ENCODE peak calls at places on chromosomes 3 and 15, in ten cellular contexts. Y, Q, D, Z, N, K, I, J, G and P are unnamed samples.

GRCh38 chr15:57017024-57017423 is 98.6 kb downstream of the TCF12 start:
- DNase-seq in Y (peak), Q (no peak), D (no peak), Z (no peak), N (no peak), K (peak), I (peak), J (no peak), G (peak), P (no peak)

GRCh38 chr3:197559662-197560061 is 3.9 kb upstream of the BDH1 start:
- DNase-seq in Y (no peak), Q (no peak), D (no peak), Z (no peak), N (no peak), K (no peak), I (no peak), J (no peak), G (no peak), P (no peak)

GRCh38 chr3:26104856-26105255 is 315.0 kb downstream of the OXSM start:
- DNase-seq in Y (no peak), Q (no peak), D (no peak), Z (no peak), N (no peak), K (no peak), I (no peak), J (no peak), G (no peak), P (no peak)

GRCh38 chr3:133991637-133992036 is 38.1 kb downstream of the SLCO2A1 start:
- DNase-seq in Y (no peak), Q (peak), D (no peak), Z (no peak), N (no peak), K (no peak), I (no peak), J (no peak), G (no peak), P (no peak)

GRCh38 chr15:50127255-50127777 is 8.3 kb upstream of the ATP8B4 start:
- DNase-seq in Y (no peak), Q (no peak), D (no peak), Z (no peak), N (no peak), K (no peak), I (no peak), J (no peak), G (no peak), P (no peak)

GRCh38 chr3:187014417-187014864 is 84.1 kb downstream of the ST6GAL1 start:
- DNase-seq in Y (no peak), Q (no peak), D (peak), Z (no peak), N (no peak), K (no peak), I (no peak), J (no peak), G (no peak), P (no peak)

GRCh38 chr15:68022061-68022460 is 32.1 kb upstream of the PIAS1 start:
- DNase-seq in Y (no peak), Q (no peak), D (no peak), Z (no peak), N (no peak), K (no peak), I (no peak), J (no peak), G (no peak), P (no peak)

GRCh38 chr3:138434875-138435772 is 708 bp downstream of the ESYT3 start:
- DNase-seq in Y (peak), Q (peak), D (no peak), Z (no peak), N (no peak), K (no peak), I (no peak), J (no peak), G (peak), P (peak)

GRCh38 chr15:22960587-22960986 is 19.6 kb downstream of the CYFIP1 start:
- DNase-seq in Y (no peak), Q (no peak), D (no peak), Z (no peak), N (peak), K (no peak), I (no peak), J (no peak), G (no peak), P (no peak)

GRCh38 chr3:81005992-81006391 is 755.5 kb downstream of the GBE1 start:
- DNase-seq in Y (no peak), Q (no peak), D (no peak), Z (no peak), N (no peak), K (no peak), I (no peak), J (no peak), G (no peak), P (no peak)

GRCh38 chr15:60010467-60011257 is 6.6 kb downstream of the FOXB1 start:
- DNase-seq in Y (no peak), Q (no peak), D (no peak), Z (no peak), N (no peak), K (no peak), I (no peak), J (no peak), G (no peak), P (no peak)

GRCh38 chr15:91469627-91470567 is 369.8 kb downstream of the SV2B start:
- DNase-seq in Y (peak), Q (no peak), D (no peak), Z (no peak), N (peak), K (no peak), I (no peak), J (no peak), G (no peak), P (peak)

GRCh38 chr3:49454457-49454856 is 15.6 kb upstream of the DAG1 start:
- DNase-seq in Y (no peak), Q (no peak), D (no peak), Z (peak), N (no peak), K (peak), I (no peak), J (no peak), G (peak), P (peak)

GRCh38 chr3:98274914-98275313 is 7.4 kb upstream of the OR5H2 start:
- DNase-seq in Y (no peak), Q (no peak), D (no peak), Z (no peak), N (no peak), K (no peak), I (no peak), J (no peak), G (no peak), P (no peak)

GRCh38 chr3:110562621-110563020 is 509.0 kb upstream of the NECTIN3 start:
- DNase-seq in Y (no peak), Q (peak), D (no peak), Z (no peak), N (no peak), K (no peak), I (no peak), J (no peak), G (peak), P (no peak)

GRCh38 chr15:51861557-51862350 is 32.3 kb downstream of the TMOD3 start:
- DNase-seq in Y (no peak), Q (no peak), D (no peak), Z (no peak), N (no peak), K (no peak), I (no peak), J (no peak), G (no peak), P (peak)

DNA sequence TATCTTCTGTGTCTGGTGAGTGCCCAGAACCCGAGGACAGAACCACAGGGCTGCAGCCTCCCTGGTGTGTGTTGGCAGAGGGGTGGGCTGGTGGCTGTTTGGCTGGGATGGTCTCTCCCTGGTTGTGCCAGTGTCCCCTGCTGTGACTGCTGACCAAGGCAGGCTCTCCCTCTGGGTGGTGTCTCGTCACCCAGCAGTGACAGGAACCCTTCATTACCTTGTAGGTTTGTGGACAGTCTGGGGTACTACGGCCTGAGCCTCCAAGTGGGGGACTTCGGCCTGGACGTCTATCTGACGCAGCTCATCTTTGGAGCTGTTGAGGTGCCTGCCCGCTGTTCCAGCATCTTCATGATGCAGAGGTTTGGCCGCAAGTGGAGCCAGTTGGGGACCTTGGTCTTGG is 6.4 kb upstream of the SLC22A14 start:
- DNase-seq in Y (no peak), Q (no peak), D (no peak), Z (no peak), N (no peak), K (no peak), I (no peak), J (no peak), G (no peak), P (no peak)
- TF ChIP-seq CTCF in Y (no peak), Q (no peak), D (no peak), Z (no peak), N (no peak), K (no peak), I (no peak), J (no peak), G (no peak), P (no peak)

GRCh38 chr15:78841891-78842290 is 30.6 kb upstream of the ADAMTS7 start:
- DNase-seq in Y (peak), Q (no peak), D (no peak), Z (no peak), N (peak), K (no peak), I (peak), J (no peak), G (no peak), P (no peak)

GRCh38 chr15:78838480-78838879 is 27.2 kb upstream of the ADAMTS7 start:
- DNase-seq in Y (no peak), Q (no peak), D (no peak), Z (no peak), N (no peak), K (no peak), I (no peak), J (no peak), G (no peak), P (no peak)

GRCh38 chr15:78841307-78841706 is 30.0 kb upstream of the ADAMTS7 start:
- DNase-seq in Y (no peak), Q (peak), D (no peak), Z (no peak), N (no peak), K (no peak), I (peak), J (no peak), G (no peak), P (no peak)

GRCh38 chr15:78840661-78841060 is 29.4 kb upstream of the ADAMTS7 start:
- DNase-seq in Y (peak), Q (peak), D (no peak), Z (no peak), N (peak), K (peak), I (peak), J (no peak), G (no peak), P (no peak)

GRCh38 chr15:78842519-78842918 is 30.2 kb upstream of the MORF4L1 start:
- DNase-seq in Y (no peak), Q (no peak), D (no peak), Z (no peak), N (no peak), K (peak), I (peak), J (no peak), G (no peak), P (no peak)
- TF ChIP-seq CTCF in Y (no peak), Q (no peak), D (no peak), Z (no peak), N (no peak), K (no peak), I (no peak), J (no peak), G (no peak), P (no peak)

GRCh38 chr3:107757140-107757539 is 234.4 kb downstream of the BBX start:
- DNase-seq in Y (peak), Q (no peak), D (no peak), Z (no peak), N (no peak), K (no peak), I (no peak), J (no peak), G (no peak), P (no peak)

GRCh38 chr3:107753494-107753893 is 230.7 kb downstream of the BBX start:
- DNase-seq in Y (peak), Q (peak), D (no peak), Z (peak), N (no peak), K (peak), I (no peak), J (no peak), G (peak), P (peak)

GRCh38 chr3:107756649-107757048 is 233.9 kb downstream of the BBX start:
- DNase-seq in Y (no peak), Q (no peak), D (no peak), Z (no peak), N (no peak), K (no peak), I (no peak), J (no peak), G (no peak), P (no peak)

GRCh38 chr3:107753988-107754387 is 231.2 kb downstream of the BBX start:
- DNase-seq in Y (no peak), Q (peak), D (no peak), Z (no peak), N (no peak), K (no peak), I (no peak), J (no peak), G (no peak), P (no peak)

DNA sequence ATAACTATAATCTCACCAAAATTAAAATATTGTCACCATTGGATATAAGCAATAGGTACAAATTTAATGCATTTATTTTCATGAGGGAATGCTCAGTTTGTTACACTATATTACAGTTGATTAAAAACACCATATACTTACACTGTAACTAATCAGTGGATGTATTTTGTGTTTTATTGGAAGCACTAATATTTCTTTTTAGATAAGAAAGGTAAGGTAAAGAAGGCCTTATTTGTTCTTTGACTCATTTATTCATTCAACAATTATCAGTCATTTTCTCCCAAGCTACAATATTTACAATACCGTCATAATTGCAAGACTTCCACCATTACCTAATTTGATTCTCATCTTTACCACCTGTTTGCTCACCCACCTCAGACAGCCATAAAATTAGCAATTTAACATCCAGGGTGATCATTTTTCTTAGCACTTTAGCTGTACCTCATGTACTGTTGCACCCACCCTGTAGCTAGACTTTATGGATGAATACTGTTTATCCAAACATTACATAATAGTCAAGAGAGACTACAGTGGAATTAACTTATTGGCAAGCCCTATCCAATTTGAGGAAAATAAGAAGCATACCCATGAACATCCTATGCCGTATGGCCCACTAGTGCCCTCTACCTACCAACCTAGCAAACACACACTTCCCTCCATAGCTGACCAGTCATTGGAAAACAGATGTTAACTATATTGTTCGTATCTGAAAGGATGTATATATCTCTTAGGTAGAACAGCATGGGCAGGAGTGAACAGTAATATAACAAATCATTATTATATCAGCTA is 229.6 kb downstream of the BBX start:
- DNase-seq in Y (no peak), Q (peak), D (no peak), Z (no peak), N (no peak), K (peak), I (no peak), J (no peak), G (peak), P (peak)
- TF ChIP-seq CTCF in Y (peak), Q (peak), D (peak), Z (peak), N (no peak), K (peak), I (peak), J (no peak), G (peak), P (peak)

DNA sequence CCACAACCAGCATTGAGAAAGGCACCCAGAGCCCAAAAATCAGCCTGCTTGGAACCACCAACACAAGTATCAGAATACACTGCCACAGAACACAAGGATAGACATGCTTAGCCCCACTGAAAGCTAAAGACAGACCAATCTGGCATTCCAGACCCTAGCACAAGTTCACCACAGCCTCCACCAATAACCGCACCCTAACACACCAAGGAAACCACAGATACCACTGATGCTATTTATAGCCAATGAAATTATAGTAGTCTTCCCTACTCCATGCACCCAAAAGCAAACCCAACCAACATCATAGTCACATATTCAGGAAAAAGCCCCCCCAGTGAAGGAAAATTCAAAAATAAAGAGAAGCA is 83.9 kb upstream of the STT3B start:
- DNase-seq in Y (no peak), Q (no peak), D (no peak), Z (no peak), N (no peak), K (no peak), I (no peak), J (no peak), G (no peak), P (no peak)
- TF ChIP-seq CTCF in Y (peak), Q (no peak), D (no peak), Z (no peak), N (no peak), K (no peak), I (no peak), J (no peak), G (no peak), P (no peak)

GRCh38 chr15:76340802-76341365 is 4.3 kb downstream of the ISL2 start:
- DNase-seq in Y (no peak), Q (no peak), D (peak), Z (peak), N (peak), K (peak), I (peak), J (no peak), G (no peak), P (peak)
- TF ChIP-seq CTCF in Y (no peak), Q (peak), D (no peak), Z (peak), N (no peak), K (peak), I (peak), J (no peak), G (no peak), P (peak)